ENCODE peak calls at places on chromosome 10, in four cellular contexts. U, F, E and B are unnamed samples.

GRCh38 chr10:124291009-124291671 is 127.6 kb downstream of the OAT start:
- DNase-seq in U (no peak), E (no peak), F (no peak), B (no peak)

GRCh38 chr10:114172776-114173555 is 1.0 kb downstream of the CCDC186 start:
- DNase-seq in E (no peak), U (no peak), F (no peak), B (no peak)

GRCh38 chr10:93867481-93867880 is 26.3 kb upstream of the SLC35G1 start:
- DNase-seq in F (no peak), U (no peak), E (no peak), B (no peak)

GRCh38 chr10:48885376-48885775 is 54.3 kb downstream of the LRRC18 start:
- DNase-seq in E (peak), F (no peak), U (no peak), B (peak)

GRCh38 chr10:132373241-132373955 is 23.6 kb upstream of the PWWP2B start:
- DNase-seq in E (no peak), F (no peak), U (no peak), B (no peak)

GRCh38 chr10:87038786-87039185 is 18.7 kb downstream of the FAM25A start:
- DNase-seq in F (no peak), U (no peak), E (no peak), B (no peak)

GRCh38 chr10:60271319-60272040 is 118.2 kb downstream of the ANK3 start:
- DNase-seq in F (no peak), U (no peak), E (no peak), B (no peak)

GRCh38 chr10:48331436-48331835 is 25.0 kb downstream of the MAPK8 start:
- DNase-seq in U (no peak), F (no peak), E (no peak), B (no peak)

GRCh38 chr10:88508054-88508453 is 75.1 kb downstream of the RNLS start:
- DNase-seq in E (no peak), U (no peak), F (no peak), B (no peak)

GRCh38 chr10:113529575-113529974 is 23.3 kb upstream of the HABP2 start:
- DNase-seq in E (no peak), F (no peak), U (no peak), B (no peak)

GRCh38 chr10:98478430-98479222 is 31.9 kb upstream of the HPS1 start:
- DNase-seq in E (no peak), U (peak), F (no peak), B (no peak)

GRCh38 chr10:98295907-98296306 is 27.9 kb upstream of the LOXL4 start:
- DNase-seq in E (no peak), U (peak), F (no peak), B (no peak)

GRCh38 chr10:89683911-89684310 is 17.5 kb upstream of the KIF20B start:
- DNase-seq in U (no peak), F (no peak), E (no peak), B (no peak)

GRCh38 chr10:12348870-12349627 is at the start of gene CAMK1D:
- DNase-seq in E (peak), U (peak), F (no peak), B (peak)

GRCh38 chr10:32646535-32646934 is 200.6 kb downstream of the CCDC7 start:
- DNase-seq in E (no peak), U (no peak), F (no peak), B (no peak)

GRCh38 chr10:3248526-3249255 is 76.1 kb upstream of the PITRM1 start:
- DNase-seq in F (no peak), E (peak), U (peak), B (peak)

GRCh38 chr10:86693721-86694369 is 25.5 kb downstream of the LDB3 start:
- DNase-seq in U (peak), F (no peak), E (peak), B (peak)

GRCh38 chr10:116472874-116473273 is 45.2 kb downstream of the PNLIPRP3 start:
- DNase-seq in F (no peak), E (no peak), U (peak), B (no peak)

GRCh38 chr10:33193867-33194521 is 140.5 kb downstream of the NRP1 start:
- DNase-seq in E (peak), U (peak), F (no peak), B (no peak)

GRCh38 chr10:22666287-22667092 is 47.9 kb downstream of the PIP4K2A start:
- DNase-seq in E (no peak), F (no peak), U (peak), B (no peak)

GRCh38 chr10:28248092-28248491 is 54.8 kb downstream of the MPP7 start:
- DNase-seq in U (peak), F (no peak), E (no peak), B (no peak)

GRCh38 chr10:110872145-110872983 is 636 bp downstream of the PDCD4 start:
- DNase-seq in F (no peak), U (peak), E (peak), B (peak)

GRCh38 chr10:125061557-125062243 is 98.7 kb downstream of the CTBP2 start:
- DNase-seq in F (no peak), U (no peak), E (no peak), B (no peak)

GRCh38 chr10:47405829-47406547 is 21.9 kb upstream of the ZNF488 start:
- DNase-seq in F (no peak), U (no peak), E (peak), B (no peak)

GRCh38 chr10:78727728-78728127 is 341.0 kb upstream of the ZMIZ1 start:
- DNase-seq in U (no peak), E (no peak), F (no peak), B (no peak)

GRCh38 chr10:58017719-58018367 is 249.9 kb downstream of the IPMK start:
- DNase-seq in F (no peak), E (peak), U (peak), B (no peak)

GRCh38 chr10:92103376-92104084 is 180.0 kb downstream of the BTAF1 start:
- DNase-seq in E (no peak), F (no peak), U (peak), B (no peak)
- TF ChIP-seq RCOR1 in E (no peak), F (no peak), U (no peak), B (no peak)

GRCh38 chr10:29784175-29784773 is 149.5 kb upstream of the SVIL start:
- DNase-seq in E (peak), U (peak), F (no peak), B (no peak)
- TF ChIP-seq RCOR1 in E (no peak), U (peak), F (no peak), B (no peak)

DNA sequence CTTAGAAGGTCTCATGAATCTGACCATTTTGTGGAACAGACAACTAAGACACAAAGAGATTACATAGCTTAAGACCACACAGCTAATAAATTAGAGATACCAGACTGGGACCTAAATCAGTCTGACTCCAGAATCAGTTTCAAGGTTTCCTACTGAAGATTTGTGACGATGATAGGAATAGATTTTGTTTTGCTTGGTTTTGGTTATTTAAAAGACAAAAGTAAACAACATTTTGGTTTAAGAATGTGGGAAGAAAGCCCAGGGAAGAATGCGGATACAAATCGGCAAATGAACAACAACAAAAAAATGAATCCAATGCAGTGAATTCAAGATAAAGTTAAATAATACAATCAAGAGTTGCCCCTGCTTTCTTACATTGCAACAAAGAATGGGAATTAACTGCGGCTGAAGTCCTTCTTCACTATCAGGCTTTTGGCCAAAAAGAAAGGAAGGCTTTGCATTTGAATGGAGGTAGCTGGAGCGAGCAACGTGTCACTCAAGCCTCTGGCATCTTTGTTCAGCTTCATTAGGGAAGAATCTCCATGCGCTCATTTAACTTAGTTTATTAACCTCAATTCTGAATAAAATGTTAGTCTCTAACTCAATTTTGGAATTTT is 210.8 kb downstream of the ADAM12 start:
- DNase-seq in E (no peak), F (no peak), U (peak), B (no peak)
- TF ChIP-seq RCOR1 in E (no peak), F (no peak), U (no peak), B (no peak)

GRCh38 chr10:5666324-5667220 is at the start of gene ASB13:
- DNase-seq in F (no peak), U (peak), E (peak), B (peak)
- TF ChIP-seq RCOR1 in F (no peak), U (no peak), E (no peak), B (no peak)